ENCODE peak calls at places on chromosome 2, in seven cellular contexts. P is astrocyte of the spinal cord, J is lower lobe of right lung, M is brain microvascular endothelial cell, Y is fibroblast of villous mesenchyme, S is IMR-90, G is adrenal gland. L is an unnamed sample.

GRCh38 chr2:144510206-144510991 is 9.5 kb downstream of the ZEB2 start:
- DNase-seq in G (no peak), P (peak), M (peak), Y (peak), J (no peak), S (peak), L (peak)

GRCh38 chr2:219120082-219120481 is 40.5 kb downstream of the NHEJ1 start:
- DNase-seq in P (peak), J (no peak), M (no peak), S (no peak), G (no peak), Y (no peak), L (no peak)

GRCh38 chr2:116223912-116224311 is 1590.6 kb upstream of the DDX18 start:
- DNase-seq in P (no peak), Y (no peak), G (no peak), S (no peak), J (no peak), M (no peak), L (no peak)

GRCh38 chr2:191611614-191612013 is 66.3 kb upstream of the NABP1 start:
- DNase-seq in M (no peak), G (no peak), S (no peak), Y (no peak), J (peak), P (no peak), L (no peak)

GRCh38 chr2:73163522-73164367 is 38.6 kb upstream of the NOTO start:
- DNase-seq in M (peak), Y (peak), J (peak), G (peak), P (peak), S (peak), L (peak)

GRCh38 chr2:207283356-207283755 is 117.6 kb upstream of the KLF7 start:
- DNase-seq in P (no peak), S (no peak), M (no peak), G (peak), J (peak), Y (no peak), L (peak)

GRCh38 chr2:112938904-112939303 is 27.9 kb downstream of the IL37 start:
- DNase-seq in P (peak), Y (no peak), M (peak), J (no peak), G (no peak), S (peak), L (peak)

GRCh38 chr2:58046335-58046584 is 346 bp upstream of the VRK2 start:
- DNase-seq in Y (no peak), G (no peak), J (no peak), S (no peak), M (no peak), P (no peak), L (no peak)

GRCh38 chr2:10873171-10873570 is 38.6 kb upstream of the KCNF1 start:
- DNase-seq in G (no peak), M (no peak), Y (no peak), S (no peak), J (no peak), P (no peak), L (no peak)

GRCh38 chr2:57510704-57511103 is 535.9 kb upstream of the VRK2 start:
- DNase-seq in G (no peak), J (no peak), P (no peak), S (no peak), M (no peak), Y (no peak), L (no peak)

GRCh38 chr2:146079216-146079615 is 1559.3 kb upstream of the ZEB2 start:
- DNase-seq in P (no peak), S (peak), G (no peak), Y (no peak), J (no peak), M (no peak), L (peak)

GRCh38 chr2:8500124-8501054 is 181.5 kb upstream of the ID2 start:
- DNase-seq in M (no peak), P (no peak), G (no peak), Y (no peak), S (peak), J (no peak), L (peak)

GRCh38 chr2:69554568-69554967 is 89.0 kb downstream of the AAK1 start:
- DNase-seq in J (no peak), M (no peak), S (no peak), Y (no peak), P (no peak), G (no peak), L (no peak)

GRCh38 chr2:159904565-159905281 is 106.7 kb upstream of the CD302 start:
- DNase-seq in Y (no peak), S (no peak), G (peak), J (peak), P (no peak), M (no peak), L (peak)

GRCh38 chr2:241739651-241740050 is 5.2 kb downstream of the D2HGDH start:
- DNase-seq in M (peak), S (peak), P (peak), G (no peak), Y (peak), J (no peak), L (peak)

GRCh38 chr2:19187323-19188020 is 171.0 kb downstream of the OSR1 start:
- DNase-seq in S (peak), Y (no peak), P (peak), M (peak), G (no peak), J (no peak), L (peak)

GRCh38 chr2:189163889-189164288 is 15.7 kb downstream of the COL5A2 start:
- DNase-seq in Y (peak), M (peak), S (peak), G (no peak), P (peak), J (no peak), L (peak)

GRCh38 chr2:42105330-42106256 is 57.8 kb downstream of the PKDCC start:
- DNase-seq in Y (no peak), G (peak), P (no peak), S (no peak), J (peak), M (peak), L (peak)

GRCh38 chr2:167733750-167734149 is 513.6 kb downstream of the STK39 start:
- DNase-seq in P (peak), J (no peak), G (peak), Y (no peak), S (peak), M (peak), L (no peak)

GRCh38 chr2:150569761-150570160 is 82.3 kb upstream of the RND3 start:
- DNase-seq in S (no peak), G (no peak), J (no peak), M (no peak), Y (no peak), P (no peak), L (no peak)

GRCh38 chr2:179410552-179411356 is 146.1 kb upstream of the SESTD1 start:
- DNase-seq in J (no peak), S (peak), Y (peak), M (peak), G (peak), P (peak), L (peak)

GRCh38 chr2:199279146-199279545 is 178.6 kb downstream of the SATB2 start:
- DNase-seq in J (no peak), Y (no peak), P (no peak), M (no peak), S (no peak), G (no peak), L (no peak)

GRCh38 chr2:18430996-18431748 is 129.3 kb downstream of the RDH14 start:
- DNase-seq in P (no peak), Y (no peak), S (no peak), M (no peak), G (no peak), J (no peak), L (no peak)

GRCh38 chr2:126911111-126911796 is 12.6 kb downstream of the TEX51 start:
- DNase-seq in Y (no peak), G (no peak), M (no peak), S (no peak), P (no peak), J (no peak), L (no peak)

GRCh38 chr2:233173115-233173514 is 78.4 kb upstream of the ATG16L1 start:
- DNase-seq in G (no peak), M (no peak), P (no peak), Y (no peak), J (no peak), S (no peak), L (no peak)

GRCh38 chr2:172783091-172783898 is 47.6 kb downstream of the RAPGEF4 start:
- DNase-seq in Y (peak), S (peak), G (peak), P (peak), M (peak), J (no peak), L (peak)

GRCh38 chr2:8592736-8593135 is 89.1 kb upstream of the ID2 start:
- DNase-seq in M (no peak), G (no peak), S (no peak), P (no peak), J (peak), Y (no peak), L (no peak)

GRCh38 chr2:117760916-117761315 is 53.6 kb upstream of the DDX18 start:
- DNase-seq in J (no peak), M (no peak), Y (no peak), G (no peak), P (no peak), S (no peak), L (no peak)

GRCh38 chr2:232539298-232540231 is at the start of gene CHRNG:
- DNase-seq in S (no peak), Y (no peak), P (no peak), J (peak), M (no peak), G (no peak), L (no peak)

GRCh38 chr2:223072826-223073225 is 20.8 kb downstream of the KCNE4 start:
- DNase-seq in S (no peak), J (no peak), M (no peak), Y (no peak), P (peak), G (no peak), L (no peak)

GRCh38 chr2:157302492-157303099 is 23.0 kb downstream of the ERMN start:
- DNase-seq in S (peak), M (peak), J (no peak), Y (peak), P (peak), G (peak), L (peak)

GRCh38 chr2:24015562-24016375 is 5.9 kb downstream of the MFSD2B start:
- DNase-seq in J (no peak), M (peak), P (peak), G (no peak), S (peak), Y (peak), L (peak)

GRCh38 chr2:171160630-171161424 is at the start of gene TLK1:
- DNase-seq in J (peak), G (peak), M (peak), S (peak), P (peak), Y (peak), L (peak)

GRCh38 chr2:70730730-70731129 is 37.3 kb downstream of the ADD2 start:
- DNase-seq in M (no peak), G (no peak), S (no peak), J (no peak), Y (no peak), P (no peak), L (no peak)

GRCh38 chr2:163943403-163944356 is 207.9 kb upstream of the FIGN start:
- DNase-seq in P (no peak), Y (no peak), M (no peak), S (no peak), G (no peak), J (no peak), L (no peak)

GRCh38 chr2:229779650-229780049 is 65.3 kb upstream of the DNER start:
- DNase-seq in M (no peak), Y (no peak), G (no peak), S (peak), P (no peak), J (no peak), L (no peak)

GRCh38 chr2:96508521-96509113 is 3.5 kb upstream of the NEURL3 start:
- DNase-seq in Y (no peak), P (no peak), J (no peak), S (no peak), M (no peak), G (no peak), L (no peak)

GRCh38 chr2:96507957-96508520 is 2.9 kb upstream of the NEURL3 start:
- DNase-seq in G (peak), J (peak), S (peak), P (peak), M (peak), Y (peak), L (peak)

GRCh38 chr2:96509114-96509846 is 4.1 kb upstream of the NEURL3 start:
- DNase-seq in G (peak), S (peak), M (peak), P (peak), Y (peak), J (peak), L (peak)

GRCh38 chr2:96510931-96511595 is 5.9 kb upstream of the NEURL3 start:
- DNase-seq in S (no peak), G (no peak), Y (no peak), J (no peak), P (no peak), M (no peak), L (no peak)

GRCh38 chr2:96509847-96510230 is 4.7 kb upstream of the NEURL3 start:
- DNase-seq in P (no peak), G (no peak), M (no peak), S (no peak), J (no peak), Y (no peak), L (no peak)
- H3K4me3 ChIP-seq in P (no peak), G (no peak), M (no peak), S (no peak), J (no peak), Y (no peak), L (no peak)

DNA sequence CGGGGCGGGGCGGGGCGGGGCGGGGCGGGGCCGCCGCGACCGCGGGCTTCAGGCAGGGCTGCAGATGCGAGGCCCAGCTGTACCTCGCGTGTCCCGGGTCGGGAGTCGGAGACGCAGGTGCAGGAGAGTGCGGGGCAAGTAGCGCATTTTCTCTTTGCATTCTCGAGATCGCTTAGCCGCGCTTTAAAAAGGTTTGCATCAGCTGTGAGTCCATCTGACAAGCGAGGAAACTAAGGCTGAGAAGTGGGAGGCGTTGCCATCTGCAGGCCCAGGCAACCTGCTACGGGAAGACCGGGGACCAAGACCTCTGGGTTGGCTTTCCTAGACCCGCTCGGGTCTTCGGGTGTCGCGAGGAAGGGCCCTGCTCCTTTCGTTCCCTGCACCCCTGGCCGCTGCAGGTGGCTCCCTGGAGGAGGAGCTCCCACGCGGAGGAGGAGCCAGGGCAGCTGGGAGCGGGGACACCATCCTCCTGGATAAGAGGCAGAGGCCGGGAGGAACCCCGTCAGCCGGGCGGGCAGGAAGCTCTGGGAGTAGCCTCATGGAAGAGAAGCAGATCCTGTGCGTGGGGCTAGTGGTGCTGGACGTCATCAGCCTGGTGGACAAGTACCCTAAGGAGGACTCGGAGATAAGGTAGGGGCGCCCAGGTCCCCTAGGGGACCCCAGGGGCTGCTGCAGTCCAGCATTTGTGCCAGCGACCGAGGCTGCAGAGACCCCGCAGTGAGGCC is at the start of gene KHK:
- DNase-seq in P (peak), J (peak), G (peak), Y (no peak), S (no peak), M (no peak), L (no peak)
- TF ChIP-seq CTCF in P (no peak), J (peak), G (no peak), Y (no peak), S (no peak), M (no peak), L (no peak)

GRCh38 chr2:176171331-176172006 is 14.4 kb downstream of the HOXD3 start:
- DNase-seq in P (no peak), M (no peak), S (no peak), J (no peak), G (no peak), Y (no peak), L (no peak)
- H3K4me3 ChIP-seq in P (no peak), M (no peak), S (no peak), J (peak), G (no peak), Y (no peak), L (no peak)

GRCh38 chr2:110853516-110853915 is 121.1 kb downstream of the ACOXL start:
- DNase-seq in S (peak), Y (peak), J (no peak), G (no peak), M (peak), P (peak), L (peak)
- TF ChIP-seq CTCF in S (peak), Y (peak), J (peak), G (peak), M (peak), P (peak), L (peak)

GRCh38 chr2:237259201-237259600 is 154.8 kb downstream of the COL6A3 start:
- DNase-seq in Y (peak), M (peak), G (no peak), P (no peak), J (no peak), S (peak), L (no peak)
- H3K4me3 ChIP-seq in Y (no peak), M (no peak), G (no peak), P (no peak), J (no peak), S (no peak), L (no peak)

L was measured in fibroblast of pulmonary artery.